ENCODE peak calls at places on chromosomes 13 and 19, in ten cellular contexts. One of them, this sample, is unnamed. For H3K4me1, the result is how much of the 10 kb centered on the place peaks cover.

GRCh38 chr19:53521373-53522202 is 16.4 kb upstream of the ZNF331 start:
- DNase-seq in stomach: no peak
- DNase-seq in fibroblast of lung: no peak
- DNase-seq in BE2C: no peak
- DNase-seq in tibial nerve: no peak
- DNase-seq in K562: no peak
- DNase-seq in naive thymus-derived CD4-positive, alpha-beta T cell: no peak
- DNase-seq in GM23248: no peak
- DNase-seq in colonic mucosa: no peak
- DNase-seq in uterus: no peak
- DNase-seq in this sample: no peak

GRCh38 chr19:51386882-51387520 is 773 bp downstream of the LIM2 start:
- DNase-seq in uterus: no peak
- DNase-seq in naive thymus-derived CD4-positive, alpha-beta T cell: no peak
- DNase-seq in K562: no peak
- DNase-seq in GM23248: no peak
- DNase-seq in stomach: no peak
- DNase-seq in fibroblast of lung: no peak
- DNase-seq in colonic mucosa: no peak
- DNase-seq in BE2C: no peak
- DNase-seq in tibial nerve: no peak
- DNase-seq in this sample: no peak

GRCh38 chr13:68988176-68988575 is 1119.5 kb upstream of the ATXN8OS start:
- DNase-seq in colonic mucosa: no peak
- DNase-seq in tibial nerve: no peak
- DNase-seq in uterus: no peak
- DNase-seq in K562: no peak
- DNase-seq in BE2C: no peak
- DNase-seq in GM23248: no peak
- DNase-seq in naive thymus-derived CD4-positive, alpha-beta T cell: no peak
- DNase-seq in fibroblast of lung: no peak
- DNase-seq in stomach: no peak
- DNase-seq in this sample: no peak

GRCh38 chr19:10544242-10544752 is 593 bp downstream of the ATG4D start:
- DNase-seq in fibroblast of lung: no peak
- DNase-seq in GM23248: peak
- DNase-seq in uterus: no peak
- DNase-seq in colonic mucosa: peak
- DNase-seq in BE2C: peak
- DNase-seq in tibial nerve: no peak
- DNase-seq in stomach: peak
- DNase-seq in naive thymus-derived CD4-positive, alpha-beta T cell: no peak
- DNase-seq in K562: peak
- DNase-seq in this sample: no peak

GRCh38 chr19:49114630-49115363 is 627 bp downstream of the LIN7B start:
- DNase-seq in BE2C: peak
- DNase-seq in fibroblast of lung: peak
- DNase-seq in K562: peak
- DNase-seq in naive thymus-derived CD4-positive, alpha-beta T cell: peak
- DNase-seq in GM23248: peak
- DNase-seq in stomach: peak
- DNase-seq in colonic mucosa: peak
- DNase-seq in uterus: peak
- DNase-seq in tibial nerve: no peak
- DNase-seq in this sample: peak

GRCh38 chr19:17282488-17283256 is 971 bp downstream of the ANKLE1 start:
- DNase-seq in BE2C: peak
- DNase-seq in stomach: peak
- DNase-seq in GM23248: peak
- DNase-seq in naive thymus-derived CD4-positive, alpha-beta T cell: peak
- DNase-seq in fibroblast of lung: peak
- DNase-seq in colonic mucosa: peak
- DNase-seq in K562: peak
- DNase-seq in uterus: peak
- DNase-seq in tibial nerve: peak
- DNase-seq in this sample: peak

GRCh38 chr19:5290336-5291262 is 50.0 kb downstream of the PTPRS start:
- DNase-seq in uterus: no peak
- DNase-seq in fibroblast of lung: no peak
- DNase-seq in stomach: no peak
- DNase-seq in colonic mucosa: no peak
- DNase-seq in BE2C: no peak
- DNase-seq in naive thymus-derived CD4-positive, alpha-beta T cell: no peak
- DNase-seq in tibial nerve: no peak
- DNase-seq in GM23248: no peak
- DNase-seq in K562: peak
- DNase-seq in this sample: no peak

GRCh38 chr19:2982983-2983350 is 5.6 kb downstream of the TLE6 start:
- DNase-seq in GM23248: peak
- DNase-seq in fibroblast of lung: peak
- DNase-seq in uterus: peak
- DNase-seq in tibial nerve: peak
- DNase-seq in colonic mucosa: peak
- DNase-seq in K562: no peak
- DNase-seq in BE2C: peak
- DNase-seq in stomach: peak
- DNase-seq in naive thymus-derived CD4-positive, alpha-beta T cell: no peak
- DNase-seq in this sample: peak

GRCh38 chr13:109666656-109667448 is 119.5 kb downstream of the IRS2 start:
- DNase-seq in tibial nerve: no peak
- DNase-seq in GM23248: peak
- DNase-seq in stomach: peak
- DNase-seq in colonic mucosa: no peak
- DNase-seq in BE2C: peak
- DNase-seq in fibroblast of lung: peak
- DNase-seq in uterus: no peak
- DNase-seq in K562: no peak
- DNase-seq in naive thymus-derived CD4-positive, alpha-beta T cell: no peak
- DNase-seq in this sample: no peak

GRCh38 chr13:81223784-81224501 is 883.0 kb upstream of the SPRY2 start:
- DNase-seq in tibial nerve: no peak
- DNase-seq in uterus: no peak
- DNase-seq in fibroblast of lung: no peak
- DNase-seq in GM23248: no peak
- DNase-seq in colonic mucosa: peak
- DNase-seq in BE2C: no peak
- DNase-seq in naive thymus-derived CD4-positive, alpha-beta T cell: no peak
- DNase-seq in K562: no peak
- DNase-seq in stomach: no peak
- DNase-seq in this sample: no peak

GRCh38 chr13:49437705-49438104 is 6.2 kb downstream of the CAB39L start:
- DNase-seq in K562: no peak
- DNase-seq in fibroblast of lung: no peak
- DNase-seq in GM23248: no peak
- DNase-seq in tibial nerve: no peak
- DNase-seq in BE2C: no peak
- DNase-seq in naive thymus-derived CD4-positive, alpha-beta T cell: no peak
- DNase-seq in stomach: no peak
- DNase-seq in colonic mucosa: no peak
- DNase-seq in uterus: no peak
- DNase-seq in this sample: no peak

GRCh38 chr19:22335716-22336115 is 49.5 kb downstream of the ZNF729 start:
- DNase-seq in BE2C: no peak
- DNase-seq in colonic mucosa: no peak
- DNase-seq in tibial nerve: no peak
- DNase-seq in fibroblast of lung: no peak
- DNase-seq in GM23248: no peak
- DNase-seq in naive thymus-derived CD4-positive, alpha-beta T cell: no peak
- DNase-seq in uterus: no peak
- DNase-seq in stomach: no peak
- DNase-seq in K562: no peak
- DNase-seq in this sample: no peak

GRCh38 chr19:31140717-31141116 is 208.5 kb downstream of the TSHZ3 start:
- DNase-seq in uterus: no peak
- DNase-seq in naive thymus-derived CD4-positive, alpha-beta T cell: no peak
- DNase-seq in fibroblast of lung: peak
- DNase-seq in BE2C: no peak
- DNase-seq in stomach: no peak
- DNase-seq in tibial nerve: no peak
- DNase-seq in colonic mucosa: no peak
- DNase-seq in K562: no peak
- DNase-seq in GM23248: peak
- DNase-seq in this sample: no peak

GRCh38 chr19:799076-799881 is 2.0 kb downstream of the PTBP1 start:
- DNase-seq in uterus: no peak
- DNase-seq in BE2C: peak
- DNase-seq in GM23248: peak
- DNase-seq in K562: no peak
- DNase-seq in tibial nerve: no peak
- DNase-seq in fibroblast of lung: peak
- DNase-seq in colonic mucosa: no peak
- DNase-seq in stomach: no peak
- DNase-seq in naive thymus-derived CD4-positive, alpha-beta T cell: no peak
- DNase-seq in this sample: no peak

GRCh38 chr13:43908156-43909126 is 28.7 kb downstream of the LACC1 start:
- DNase-seq in BE2C: no peak
- DNase-seq in naive thymus-derived CD4-positive, alpha-beta T cell: no peak
- DNase-seq in colonic mucosa: no peak
- DNase-seq in GM23248: peak
- DNase-seq in tibial nerve: no peak
- DNase-seq in uterus: no peak
- DNase-seq in fibroblast of lung: peak
- DNase-seq in stomach: no peak
- DNase-seq in K562: no peak
- DNase-seq in this sample: peak

GRCh38 chr19:15124572-15125231 is 17.5 kb downstream of the SYDE1 start:
- DNase-seq in K562: no peak
- DNase-seq in tibial nerve: no peak
- DNase-seq in GM23248: peak
- DNase-seq in uterus: no peak
- DNase-seq in colonic mucosa: peak
- DNase-seq in stomach: peak
- DNase-seq in BE2C: no peak
- DNase-seq in fibroblast of lung: no peak
- DNase-seq in naive thymus-derived CD4-positive, alpha-beta T cell: peak
- DNase-seq in this sample: peak

GRCh38 chr19:34994286-34994642 is 5.9 kb upstream of the GRAMD1A start:
- DNase-seq in colonic mucosa: no peak
- DNase-seq in BE2C: no peak
- DNase-seq in fibroblast of lung: no peak
- DNase-seq in GM23248: no peak
- DNase-seq in tibial nerve: no peak
- DNase-seq in K562: no peak
- DNase-seq in uterus: no peak
- DNase-seq in naive thymus-derived CD4-positive, alpha-beta T cell: no peak
- DNase-seq in stomach: no peak
- DNase-seq in this sample: no peak

GRCh38 chr19:632228-633067 is 889 bp downstream of the POLRMT start:
- DNase-seq in tibial nerve: no peak
- DNase-seq in stomach: no peak
- DNase-seq in fibroblast of lung: peak
- DNase-seq in colonic mucosa: peak
- DNase-seq in K562: peak
- DNase-seq in GM23248: peak
- DNase-seq in naive thymus-derived CD4-positive, alpha-beta T cell: no peak
- DNase-seq in uterus: no peak
- DNase-seq in BE2C: peak
- DNase-seq in this sample: no peak

GRCh38 chr13:22369840-22370239 is 699.0 kb downstream of the FGF9 start:
- DNase-seq in BE2C: no peak
- DNase-seq in naive thymus-derived CD4-positive, alpha-beta T cell: no peak
- DNase-seq in GM23248: no peak
- DNase-seq in colonic mucosa: no peak
- DNase-seq in tibial nerve: no peak
- DNase-seq in fibroblast of lung: no peak
- DNase-seq in stomach: no peak
- DNase-seq in K562: no peak
- DNase-seq in uterus: no peak
- DNase-seq in this sample: no peak

GRCh38 chr13:44884076-44884729 is 105.1 kb downstream of the NUFIP1 start:
- DNase-seq in stomach: no peak
- DNase-seq in tibial nerve: no peak
- DNase-seq in K562: no peak
- DNase-seq in colonic mucosa: no peak
- DNase-seq in uterus: no peak
- DNase-seq in fibroblast of lung: peak
- DNase-seq in BE2C: no peak
- DNase-seq in naive thymus-derived CD4-positive, alpha-beta T cell: no peak
- DNase-seq in GM23248: peak
- DNase-seq in this sample: no peak

GRCh38 chr19:27776020-27776419 is 1436.9 kb downstream of the UQCRFS1 start:
- DNase-seq in BE2C: peak
- DNase-seq in colonic mucosa: no peak
- DNase-seq in GM23248: peak
- DNase-seq in K562: no peak
- DNase-seq in tibial nerve: no peak
- DNase-seq in stomach: no peak
- DNase-seq in fibroblast of lung: peak
- DNase-seq in uterus: no peak
- DNase-seq in naive thymus-derived CD4-positive, alpha-beta T cell: no peak
- DNase-seq in this sample: no peak

GRCh38 chr13:97259787-97260641 is 37.9 kb downstream of the MBNL2 start:
- DNase-seq in fibroblast of lung: peak
- DNase-seq in BE2C: no peak
- DNase-seq in uterus: no peak
- DNase-seq in tibial nerve: no peak
- DNase-seq in colonic mucosa: no peak
- DNase-seq in stomach: no peak
- DNase-seq in naive thymus-derived CD4-positive, alpha-beta T cell: no peak
- DNase-seq in GM23248: peak
- DNase-seq in K562: peak
- DNase-seq in this sample: no peak
- H3K4me1 ChIP-seq in fibroblast of lung: under half
- H3K4me1 ChIP-seq in BE2C: under half
- H3K4me1 ChIP-seq in uterus: under half
- H3K4me1 ChIP-seq in tibial nerve: half or more
- H3K4me1 ChIP-seq in colonic mucosa: under half
- H3K4me1 ChIP-seq in stomach: half or more
- H3K4me1 ChIP-seq in naive thymus-derived CD4-positive, alpha-beta T cell: under half
- H3K4me1 ChIP-seq in GM23248: half or more
- H3K4me1 ChIP-seq in K562: half or more
- H3K4me1 ChIP-seq in this sample: under half

GRCh38 chr19:50320596-50320995 is 8.6 kb downstream of the KCNC3 start:
- DNase-seq in stomach: no peak
- DNase-seq in naive thymus-derived CD4-positive, alpha-beta T cell: no peak
- DNase-seq in K562: no peak
- DNase-seq in GM23248: no peak
- DNase-seq in uterus: no peak
- DNase-seq in colonic mucosa: no peak
- DNase-seq in tibial nerve: no peak
- DNase-seq in BE2C: no peak
- DNase-seq in fibroblast of lung: no peak
- DNase-seq in this sample: no peak
- H3K4me1 ChIP-seq in stomach: under half
- H3K4me1 ChIP-seq in naive thymus-derived CD4-positive, alpha-beta T cell: under half
- H3K4me1 ChIP-seq in K562: under half
- H3K4me1 ChIP-seq in GM23248: under half
- H3K4me1 ChIP-seq in uterus: under half
- H3K4me1 ChIP-seq in colonic mucosa: under half
- H3K4me1 ChIP-seq in tibial nerve: under half
- H3K4me1 ChIP-seq in BE2C: under half
- H3K4me1 ChIP-seq in fibroblast of lung: under half
- H3K4me1 ChIP-seq in this sample: under half

GRCh38 chr13:99859178-99860177 is 112.1 kb downstream of the ZIC5 start:
- DNase-seq in GM23248: no peak
- DNase-seq in fibroblast of lung: no peak
- DNase-seq in BE2C: no peak
- DNase-seq in uterus: no peak
- DNase-seq in tibial nerve: no peak
- DNase-seq in naive thymus-derived CD4-positive, alpha-beta T cell: no peak
- DNase-seq in K562: no peak
- DNase-seq in colonic mucosa: peak
- DNase-seq in stomach: no peak
- DNase-seq in this sample: no peak
- H3K4me1 ChIP-seq in GM23248: under half
- H3K4me1 ChIP-seq in fibroblast of lung: under half
- H3K4me1 ChIP-seq in BE2C: under half
- H3K4me1 ChIP-seq in uterus: under half
- H3K4me1 ChIP-seq in tibial nerve: under half
- H3K4me1 ChIP-seq in naive thymus-derived CD4-positive, alpha-beta T cell: under half
- H3K4me1 ChIP-seq in K562: under half
- H3K4me1 ChIP-seq in colonic mucosa: under half
- H3K4me1 ChIP-seq in stomach: under half
- H3K4me1 ChIP-seq in this sample: under half

GRCh38 chr13:27869436-27870090 is 50.2 kb upstream of the PDX1 start:
- DNase-seq in tibial nerve: no peak
- DNase-seq in fibroblast of lung: no peak
- DNase-seq in colonic mucosa: no peak
- DNase-seq in uterus: no peak
- DNase-seq in stomach: no peak
- DNase-seq in K562: no peak
- DNase-seq in BE2C: no peak
- DNase-seq in naive thymus-derived CD4-positive, alpha-beta T cell: no peak
- DNase-seq in GM23248: no peak
- DNase-seq in this sample: no peak
- H3K4me1 ChIP-seq in tibial nerve: under half
- H3K4me1 ChIP-seq in fibroblast of lung: under half
- H3K4me1 ChIP-seq in colonic mucosa: under half
- H3K4me1 ChIP-seq in uterus: under half
- H3K4me1 ChIP-seq in stomach: under half
- H3K4me1 ChIP-seq in K562: under half
- H3K4me1 ChIP-seq in BE2C: under half
- H3K4me1 ChIP-seq in naive thymus-derived CD4-positive, alpha-beta T cell: under half
- H3K4me1 ChIP-seq in GM23248: under half
- H3K4me1 ChIP-seq in this sample: under half

This sample was measured in prostate gland.